ENCODE peak calls at places on chromosome 6, in five cellular contexts. W is coronary artery; I is GM13976; E is activated CD4-positive, alpha-beta T cell treated with anti-CD3 and anti-CD28 coated beads, Interleukin-2, amount 10 ng/mL, durations not matched to agents 7 days and 5 days; Z is stimulated activated CD4-positive, alpha-beta T cell treated with anti-CD3 and anti-CD28 coated beads, Interleukin-2, amount 100 ng/mL, for 4 hours. F is an unnamed sample.

GRCh38 chr6:100353276-100354015 is 111.3 kb downstream of the SIM1 start:
- DNase-seq in W (no peak), I (no peak), E (no peak), Z (no peak), F (no peak)

GRCh38 chr6:107495196-107495643 is 5.3 kb downstream of the SOBP start:
- DNase-seq in W (no peak), I (no peak), E (no peak), Z (no peak), F (no peak)

GRCh38 chr6:26490576-26490964 is 9.5 kb upstream of the BTN1A1 start:
- DNase-seq in W (no peak), I (no peak), E (no peak), Z (no peak), F (no peak)

GRCh38 chr6:13671742-13672141 is 39.9 kb downstream of the RANBP9 start:
- DNase-seq in W (no peak), I (no peak), E (no peak), Z (no peak), F (no peak)

GRCh38 chr6:149087898-149088297 is 229.6 kb upstream of the TAB2 start:
- DNase-seq in W (no peak), I (no peak), E (no peak), Z (no peak), F (no peak)

GRCh38 chr6:111898452-111898851 is 25.2 kb upstream of the FYN start:
- DNase-seq in W (no peak), I (no peak), E (no peak), Z (no peak), F (no peak)

GRCh38 chr6:51857134-51857533 is 230.3 kb downstream of the PKHD1 start:
- DNase-seq in W (no peak), I (no peak), E (no peak), Z (no peak), F (no peak)

GRCh38 chr6:131547524-131547923 is 25.5 kb upstream of the ARG1 start:
- DNase-seq in W (no peak), I (no peak), E (no peak), Z (no peak), F (no peak)

GRCh38 chr6:149045404-149045803 is 272.1 kb upstream of the TAB2 start:
- DNase-seq in W (no peak), I (no peak), E (peak; percentile 27), Z (no peak), F (no peak)

GRCh38 chr6:26003102-26003694 is 40.6 kb downstream of the TRIM38 start:
- DNase-seq in W (no peak), I (peak; percentile 60), E (peak; percentile 55), Z (peak; percentile 16), F (no peak)

GRCh38 chr6:7115452-7116223 is 7.9 kb downstream of the RREB1 start:
- DNase-seq in W (no peak), I (no peak), E (no peak), Z (no peak), F (no peak)

GRCh38 chr6:36025260-36025931 is 955 bp upstream of the SLC26A8 start:
- DNase-seq in W (no peak), I (no peak), E (no peak), Z (no peak), F (no peak)

GRCh38 chr6:98579089-98579488 is 255.3 kb upstream of the POU3F2 start:
- DNase-seq in W (no peak), I (no peak), E (no peak), Z (no peak), F (no peak)

GRCh38 chr6:89133981-89134380 is 11.9 kb upstream of the PM20D2 start:
- DNase-seq in W (no peak), I (no peak), E (no peak), Z (no peak), F (no peak)

GRCh38 chr6:62775427-62776022 is 435.7 kb upstream of the FKBP1C start:
- DNase-seq in W (no peak), I (peak; percentile 25), E (no peak), Z (no peak), F (no peak)

GRCh38 chr6:153018355-153018754 is 15.8 kb upstream of the MTRF1L start:
- DNase-seq in W (no peak), I (no peak), E (no peak), Z (no peak), F (no peak)

GRCh38 chr6:138104618-138105213 is 2.5 kb downstream of the PERP start:
- DNase-seq in W (no peak), I (no peak), E (no peak), Z (no peak), F (no peak)

GRCh38 chr6:148885154-148885870 is 138.5 kb downstream of the UST start:
- DNase-seq in W (no peak), I (no peak), E (no peak), Z (no peak), F (no peak)

GRCh38 chr6:47700051-47700450 is 1.7 kb downstream of the ADGRF4 start:
- DNase-seq in W (no peak), I (no peak), E (no peak), Z (no peak), F (no peak)